ENCODE peak calls at places on chromosomes 5 and 9, in six cellular contexts. P, G, S, V, I and D are unnamed samples.

GRCh38 chr9:74285075-74285474 is 212.1 kb upstream of the RORB start:
- DNase-seq in P (no peak), G (no peak), S (no peak), V (no peak), I (no peak), D (no peak)

GRCh38 chr9:131366745-131367401 is 27.0 kb upstream of the PRRC2B start:
- DNase-seq in P (no peak), G (peak; percentile 49), S (no peak), V (no peak), I (no peak), D (no peak)

GRCh38 chr5:16603701-16604100 is 13.1 kb downstream of the RETREG1 start:
- DNase-seq in P (no peak), G (no peak), S (no peak), V (no peak), I (no peak), D (peak; percentile 21)

GRCh38 chr9:14323969-14324366 is 10.0 kb upstream of the NFIB start:
- DNase-seq in P (no peak), G (no peak), S (no peak), V (no peak), I (no peak), D (no peak)

GRCh38 chr9:76107487-76107886 is 217.0 kb downstream of the PCSK5 start:
- DNase-seq in P (no peak), G (no peak), S (peak; percentile 17), V (no peak), I (no peak), D (no peak)

GRCh38 chr5:68408345-68408871 is 192.9 kb downstream of the PIK3R1 start:
- DNase-seq in P (no peak), G (no peak), S (no peak), V (no peak), I (no peak), D (no peak)

GRCh38 chr9:16281707-16282106 is 588.8 kb downstream of the BNC2 start:
- DNase-seq in P (no peak), G (no peak), S (no peak), V (no peak), I (no peak), D (no peak)

GRCh38 chr5:132427285-132428146 is 58.0 kb downstream of the SLC22A5 start:
- DNase-seq in P (no peak), G (no peak), S (no peak), V (peak; percentile 54), I (no peak), D (peak; percentile 34)

GRCh38 chr9:119368681-119369581 is at the start of gene BRINP1:
- DNase-seq in P (peak; percentile 29), G (no peak), S (no peak), V (peak; percentile 28), I (no peak), D (peak; percentile 16)

GRCh38 chr9:70093944-70094343 is 50.3 kb downstream of the MAMDC2 start:
- DNase-seq in P (no peak), G (no peak), S (no peak), V (no peak), I (no peak), D (no peak)

GRCh38 chr5:125394661-125395280 is 648.3 kb upstream of the ZNF608 start:
- DNase-seq in P (no peak), G (no peak), S (no peak), V (no peak), I (no peak), D (no peak)

GRCh38 chr5:175693746-175694145 is 35.9 kb downstream of the HRH2 start:
- DNase-seq in P (no peak), G (no peak), S (no peak), V (no peak), I (no peak), D (no peak)

GRCh38 chr9:84711398-84711777 is 41.9 kb downstream of the NTRK2 start:
- DNase-seq in P (no peak), G (no peak), S (no peak), V (no peak), I (no peak), D (no peak)

GRCh38 chr9:37801959-37802711 is 1.5 kb downstream of the DCAF10 start:
- DNase-seq in P (no peak), G (no peak), S (no peak), V (no peak), I (no peak), D (no peak)
- H3K27ac ChIP-seq in P (no peak overlapping the region), G (peak overlapping the region; percentile 88), S (no peak overlapping the region), V (no peak overlapping the region), I (no peak overlapping the region), D (peak overlapping the region; percentile 93)

GRCh38 chr5:149409268-149409948 is 30.3 kb upstream of the IL17B start:
- DNase-seq in P (peak; percentile 36), G (no peak), S (peak; percentile 25), V (no peak), I (no peak), D (no peak)
- TF ChIP-seq POLR2A in P (no peak), G (peak; percentile 20), S (no peak), V (no peak), I (no peak), D (no peak)

GRCh38 chr5:34708777-34709176 is 52.6 kb downstream of the RAI14 start:
- DNase-seq in P (no peak), G (no peak), S (no peak), V (no peak), I (no peak), D (no peak)
- H3K27ac ChIP-seq in P (no peak overlapping the region), G (peak overlapping the region; percentile 89), S (peak overlapping the region; percentile 76), V (no peak overlapping the region), I (no peak overlapping the region), D (no peak overlapping the region)

DNA sequence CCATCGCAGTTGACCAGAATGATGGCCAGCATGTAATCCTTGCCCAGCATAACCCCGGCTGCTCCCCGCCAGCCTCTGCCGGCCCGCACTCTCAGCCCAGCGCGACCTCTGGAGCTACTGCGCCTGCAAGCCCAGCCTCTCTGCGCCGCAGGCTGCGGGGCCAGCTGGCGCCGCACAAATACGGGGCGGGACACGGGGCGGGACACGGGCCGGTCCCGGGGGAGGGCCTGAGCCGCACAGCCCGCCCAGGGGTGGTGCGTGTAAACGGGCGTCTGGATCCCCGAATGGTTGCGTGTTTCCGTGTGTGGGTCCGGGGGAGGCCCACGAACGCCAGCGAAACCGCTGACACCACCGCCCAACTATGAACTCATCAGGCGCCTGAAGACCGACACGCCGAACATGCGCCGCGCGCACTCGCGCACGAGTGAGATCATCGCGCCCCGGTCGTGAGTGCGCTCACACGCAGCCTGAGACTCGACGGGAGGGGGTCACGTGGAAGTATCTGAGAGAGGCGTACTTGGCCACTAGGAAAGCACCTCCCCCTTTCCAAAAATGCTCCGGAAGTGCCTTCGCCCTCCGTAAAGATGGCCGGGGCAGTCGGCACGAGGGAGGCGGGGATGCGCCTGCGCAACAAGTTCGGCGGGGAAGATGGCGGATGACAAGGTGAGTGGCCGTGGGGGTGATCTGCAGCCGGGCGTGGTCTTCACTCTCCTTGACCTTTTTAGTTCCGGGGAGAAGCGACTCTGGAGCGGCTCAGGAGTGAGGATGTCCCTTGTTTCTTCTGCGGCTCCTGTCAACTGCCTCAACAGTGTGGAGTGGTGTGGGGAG is at the start of the genes APBB3 and SLC35A4:
- DNase-seq in P (peak; percentile 97), G (peak; percentile 99), S (peak; percentile 97), V (peak; percentile 98), I (peak; percentile 96), D (peak; percentile 99)
- TF ChIP-seq POLR2A in P (peak; percentile 91), G (peak; percentile 88), S (peak; percentile 76), V (peak; percentile 83), I (peak; percentile 67), D (peak; percentile 84)

GRCh38 chr5:34610576-34610975 is 45.6 kb upstream of the RAI14 start:
- DNase-seq in P (no peak), G (no peak), S (no peak), V (no peak), I (no peak), D (no peak)
- H3K27ac ChIP-seq in P (no peak overlapping the region), G (peak overlapping the region; percentile 5), S (no peak overlapping the region), V (no peak overlapping the region), I (no peak overlapping the region), D (no peak overlapping the region)

GRCh38 chr5:91027316-91027937 is 355.7 kb downstream of the ARRDC3 start:
- DNase-seq in P (no peak), G (no peak), S (no peak), V (no peak), I (no peak), D (no peak)
- TF ChIP-seq POLR2A in P (no peak), G (no peak), S (no peak), V (no peak), I (no peak), D (no peak)

DNA sequence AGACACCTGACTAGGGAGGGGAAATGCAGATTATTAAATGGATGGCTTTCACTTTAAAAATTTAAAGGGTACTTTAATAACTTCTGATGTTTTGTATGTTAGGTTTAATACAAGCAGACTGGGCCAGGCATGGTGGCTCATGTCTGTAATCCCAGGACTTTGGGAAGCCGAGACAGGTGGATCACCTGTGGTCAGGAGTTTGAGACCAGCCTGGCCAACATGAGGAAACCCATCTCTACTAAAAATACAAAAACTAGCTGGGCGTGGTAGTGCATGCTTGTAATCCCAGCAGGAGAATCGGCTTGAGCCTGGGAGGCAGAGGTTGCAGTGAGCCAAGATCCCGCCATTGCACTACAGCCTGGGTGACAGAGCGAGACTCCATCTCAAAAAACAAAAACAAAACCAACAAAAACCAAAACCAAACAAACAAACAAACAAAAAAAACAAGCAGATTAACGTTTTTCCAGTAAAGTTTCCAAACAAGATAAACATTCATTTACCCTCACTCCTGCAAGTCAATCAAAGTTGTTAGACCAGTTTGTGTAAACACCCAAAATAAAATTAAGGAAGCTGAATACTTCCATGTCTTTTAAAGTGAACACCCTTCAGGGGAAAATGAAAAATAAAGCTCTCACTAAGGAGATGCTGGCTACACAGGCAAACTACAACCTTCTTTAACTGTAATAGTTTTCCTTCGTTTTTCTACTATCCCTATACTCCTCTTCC is 14.1 kb downstream of the ETF1 start:
- DNase-seq in P (no peak), G (no peak), S (no peak), V (no peak), I (no peak), D (no peak)
- H3K27ac ChIP-seq in P (no peak overlapping the region), G (no peak overlapping the region), S (no peak overlapping the region), V (no peak overlapping the region), I (peak overlapping the region; percentile 20), D (peak overlapping the region; percentile 0)

DNA sequence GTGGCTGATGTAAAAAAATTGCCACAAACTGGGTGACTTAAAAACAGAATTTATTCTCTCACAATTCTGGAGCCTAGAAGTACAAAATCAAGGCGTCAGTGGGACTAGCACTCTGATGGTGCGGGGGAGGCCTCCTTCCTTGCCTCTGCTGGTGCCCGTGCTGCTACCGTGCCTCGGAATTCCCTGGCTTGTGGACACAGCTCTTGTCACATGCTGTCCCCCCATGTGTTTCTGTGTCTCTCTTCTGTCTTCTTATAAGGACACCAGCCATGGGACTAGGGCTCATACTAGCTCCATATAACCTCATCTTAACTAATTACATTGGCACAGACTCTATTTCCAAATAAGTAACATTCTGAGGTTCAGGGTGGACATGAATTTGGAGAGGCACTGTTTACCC is 242.3 kb upstream of the IRX2 start:
- DNase-seq in P (no peak), G (no peak), S (no peak), V (no peak), I (no peak), D (no peak)
- TF ChIP-seq POLR2A in P (no peak), G (no peak), S (no peak), V (no peak), I (no peak), D (no peak)